ENCODE peak calls at places on chromosomes 6 and 20, in five cellular contexts. R, P, C, O and M are unnamed samples.

GRCh38 chr6:38822963-38823362 is 107.9 kb downstream of the DNAH8 start:
- DNase-seq in R (no peak), P (no peak), C (no peak), O (no peak), M (no peak)

GRCh38 chr20:44911264-44911921 is 1.5 kb downstream of the PABPC1L start:
- DNase-seq in R (peak; percentile 52), P (peak; percentile 83), C (peak; percentile 67), O (peak; percentile 79), M (no peak)

GRCh38 chr20:3406481-3407425 is 716 bp downstream of the DNAAF9 start:
- DNase-seq in R (peak; percentile 21), P (peak; percentile 75), C (peak; percentile 34), O (peak; percentile 17), M (no peak)

GRCh38 chr20:49578436-49578835 is 10.5 kb upstream of the PTGIS start:
- DNase-seq in R (no peak), P (peak; percentile 23), C (no peak), O (no peak), M (no peak)

GRCh38 chr6:26251354-26252081 is 113.5 kb upstream of the BTN3A2 start:
- DNase-seq in R (peak; percentile 82), P (peak; percentile 87), C (peak; percentile 57), O (peak; percentile 31), M (no peak)

GRCh38 chr6:30681696-30682180 is 4.7 kb downstream of the PPP1R18 start:
- DNase-seq in R (no peak), P (peak; percentile 53), C (no peak), O (no peak), M (no peak)

GRCh38 chr20:61185841-61186601 is 66.0 kb upstream of the CDH4 start:
- DNase-seq in R (no peak), P (no peak), C (no peak), O (no peak), M (no peak)

GRCh38 chr20:64238851-64239387 is 16.6 kb upstream of the PCMTD2 start:
- DNase-seq in R (no peak), P (no peak), C (no peak), O (no peak), M (no peak)

GRCh38 chr6:147508871-147509608 is 550 bp downstream of the SAMD5 start:
- DNase-seq in R (peak; percentile 15), P (no peak), C (no peak), O (peak; percentile 54), M (no peak)

GRCh38 chr20:63741676-63742380 is 2.3 kb downstream of the SLC2A4RG start:
- DNase-seq in R (no peak), P (peak; percentile 79), C (no peak), O (no peak), M (no peak)

GRCh38 chr6:135493218-135493961 is 4.2 kb downstream of the AHI1 start:
- DNase-seq in R (no peak), P (no peak), C (no peak), O (no peak), M (no peak)

GRCh38 chr20:47956261-47956995 is 171.1 kb upstream of the SULF2 start:
- DNase-seq in R (no peak), P (no peak), C (no peak), O (no peak), M (no peak)

GRCh38 chr6:17233531-17233930 is 47.6 kb upstream of the RBM24 start:
- DNase-seq in R (no peak), P (no peak), C (no peak), O (no peak), M (no peak)

GRCh38 chr20:4109587-4109986 is 94.2 kb upstream of the RNF24 start:
- DNase-seq in R (no peak), P (no peak), C (no peak), O (no peak), M (no peak)

GRCh38 chr6:108942556-108943492 is 94.6 kb downstream of the ARMC2 start:
- DNase-seq in R (no peak), P (peak; percentile 87), C (no peak), O (no peak), M (no peak)

GRCh38 chr6:66094615-66095014 is 387.6 kb upstream of the EYS start:
- DNase-seq in R (no peak), P (no peak), C (no peak), O (no peak), M (no peak)

GRCh38 chr20:4953881-4954280 is 47.4 kb downstream of the SLC23A2 start:
- DNase-seq in R (no peak), P (no peak), C (no peak), O (no peak), M (no peak)

GRCh38 chr6:11869656-11870340 is 91.2 kb upstream of the ADTRP start:
- DNase-seq in R (no peak), P (no peak), C (peak; percentile 77), O (no peak), M (no peak)

GRCh38 chr6:9511157-9511556 is 903.7 kb downstream of the TFAP2A start:
- DNase-seq in R (no peak), P (no peak), C (no peak), O (no peak), M (no peak)

GRCh38 chr6:9502991-9503761 is 911.7 kb downstream of the TFAP2A start:
- DNase-seq in R (no peak), P (no peak), C (no peak), O (no peak), M (peak; percentile 66)

GRCh38 chr6:9504191-9504590 is 910.7 kb downstream of the TFAP2A start:
- DNase-seq in R (no peak), P (no peak), C (no peak), O (no peak), M (no peak)

DNA sequence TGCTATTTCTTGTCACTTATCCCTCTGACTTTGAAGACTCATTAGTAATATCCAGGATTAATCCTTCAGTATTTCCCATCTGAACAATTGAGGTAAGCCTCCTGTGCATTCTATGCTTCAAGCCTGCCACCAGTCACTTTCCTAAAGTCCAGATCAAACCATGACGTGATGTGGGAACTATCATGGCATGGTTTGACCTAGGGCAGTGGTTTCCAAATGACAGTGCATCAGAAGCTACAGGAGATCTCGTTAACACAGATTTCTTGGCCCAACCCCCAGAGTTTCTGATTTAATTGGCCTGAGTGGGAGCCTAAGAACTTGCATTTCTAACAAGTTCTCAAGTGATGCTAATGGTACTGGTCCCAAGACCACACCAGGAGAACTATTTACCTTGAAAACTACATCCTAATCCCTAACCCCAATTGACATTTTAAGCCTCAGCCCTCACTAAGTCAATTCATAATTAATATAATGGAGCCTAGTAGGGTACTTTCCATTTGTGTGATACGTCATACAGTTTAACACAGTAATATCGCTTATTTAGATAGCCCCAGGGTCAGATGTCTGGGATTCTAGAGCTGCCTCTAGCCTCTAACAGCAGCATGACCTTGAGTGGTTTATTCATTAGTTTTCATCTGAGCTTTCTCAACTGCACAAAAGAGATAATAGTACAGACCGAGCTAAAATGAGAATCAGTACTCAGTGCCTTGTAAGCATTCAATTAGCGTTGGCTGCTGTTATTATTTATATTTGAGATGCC is 907.6 kb downstream of the TFAP2A start:
- DNase-seq in R (no peak), P (no peak), C (no peak), O (no peak), M (no peak)
- TF ChIP-seq POLR2AphosphoS5 in R (no peak), P (no peak), C (no peak), O (no peak), M (no peak)

DNA sequence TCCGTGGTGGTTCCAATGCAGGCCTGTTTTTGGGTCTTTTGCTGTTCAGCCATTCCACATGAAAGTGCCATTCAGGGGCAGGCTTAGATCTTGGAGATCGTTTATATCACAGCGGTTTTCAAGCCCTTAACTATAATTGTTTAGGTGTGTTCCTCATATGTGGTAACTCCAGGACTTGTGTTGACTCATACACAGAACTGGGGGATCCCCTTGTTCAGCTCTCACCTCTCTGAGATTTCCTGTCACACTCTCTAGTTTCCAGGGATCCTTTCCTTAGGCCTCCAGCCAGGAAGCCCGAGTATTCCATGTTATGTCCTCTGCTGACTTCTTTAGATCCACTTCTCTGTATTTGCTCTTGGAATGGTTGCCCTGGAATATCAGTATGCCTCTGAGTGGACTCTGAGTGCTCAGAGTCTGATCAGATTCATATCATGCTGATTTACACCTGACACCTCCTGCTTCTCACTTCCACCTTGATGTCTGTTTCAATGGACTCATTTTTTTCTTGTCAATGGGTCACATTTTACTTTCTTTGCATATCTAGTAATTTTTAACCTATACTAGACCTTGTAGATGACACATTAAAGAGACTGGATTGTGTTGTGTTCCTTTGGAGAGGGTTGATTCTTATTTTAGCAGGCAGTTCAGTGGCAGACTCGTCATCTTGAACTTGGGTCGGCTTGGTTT is 13.0 kb downstream of the NTSR1 start:
- DNase-seq in R (no peak), P (no peak), C (no peak), O (no peak), M (no peak)
- H3K4me1 ChIP-seq in R (peaks cover 3% of the 10 kb centered on the region), P (no peaks in the 10 kb centered on the region), C (peaks cover 10% of the 10 kb centered on the region), O (peaks cover 14% of the 10 kb centered on the region), M (peaks cover 38% of the 10 kb centered on the region)

DNA sequence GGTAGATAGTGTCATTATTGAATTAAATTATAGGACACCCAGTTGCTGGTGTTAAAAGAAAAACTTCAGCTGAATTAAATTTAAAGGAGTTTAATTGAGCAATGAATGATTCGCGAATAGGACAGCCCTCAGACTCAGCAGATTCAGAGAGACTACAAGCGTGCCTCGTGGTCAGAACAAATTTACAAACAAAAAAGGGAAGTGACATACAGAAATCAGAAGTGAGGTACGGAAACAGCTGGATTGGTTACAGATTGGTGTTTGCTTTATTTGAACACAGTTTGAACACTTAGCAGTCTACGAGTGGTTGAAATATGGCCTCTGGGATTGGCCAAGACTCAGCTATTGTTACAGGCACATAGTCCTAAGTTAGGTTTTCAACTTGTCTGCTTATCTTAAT is 25.8 kb upstream of the TNFRSF21 start:
- DNase-seq in R (no peak), P (no peak), C (no peak), O (no peak), M (no peak)
- TF ChIP-seq POLR2AphosphoS5 in R (no peak), P (no peak), C (no peak), O (no peak), M (no peak)

DNA sequence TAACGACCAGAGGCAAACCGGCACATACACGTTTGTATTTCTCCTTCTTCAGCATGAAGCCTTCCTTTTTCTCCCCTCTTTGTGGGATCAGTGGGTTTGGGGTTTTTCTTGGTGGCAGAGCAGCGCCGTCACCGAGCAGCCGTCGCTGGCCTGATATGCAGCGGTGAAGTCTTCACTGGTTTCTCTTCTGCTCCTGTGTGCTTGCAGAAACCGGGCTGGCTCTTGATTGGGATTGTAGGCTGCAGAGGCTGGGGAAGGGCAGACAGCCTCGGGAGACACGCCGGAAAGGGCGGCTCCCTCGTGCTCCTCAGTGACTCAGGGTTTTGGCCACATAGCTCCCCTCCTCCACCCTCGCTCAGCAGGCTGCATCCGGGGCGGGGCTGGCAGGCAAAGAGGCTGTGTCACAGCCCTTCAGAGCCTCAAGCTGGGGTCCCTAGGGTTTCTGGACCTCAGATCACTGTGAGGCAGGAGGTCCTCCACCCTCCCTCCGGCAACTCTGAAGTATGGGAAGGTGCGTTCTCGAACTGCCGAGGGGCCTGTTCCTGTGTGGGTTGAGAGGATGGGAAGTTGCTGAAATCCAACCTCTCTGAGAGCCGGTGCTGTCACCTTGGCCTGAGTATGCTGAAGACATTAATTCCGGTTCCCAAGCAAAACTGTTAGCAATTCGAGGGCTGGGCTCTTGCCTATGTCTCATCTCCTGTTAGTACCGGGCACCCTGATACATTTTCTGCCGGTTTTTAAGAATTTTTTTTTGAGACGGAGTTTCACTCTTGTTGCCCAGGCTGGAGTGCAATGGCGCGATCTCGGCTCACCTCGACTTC is 24.2 kb downstream of the NQO2 start:
- DNase-seq in R (peak; percentile 93), P (peak; percentile 98), C (peak; percentile 87), O (peak; percentile 97), M (no peak)
- H3K4me1 ChIP-seq in R (peaks cover 21% of the 10 kb centered on the region), P (peaks cover 59% of the 10 kb centered on the region), C (peaks cover 80% of the 10 kb centered on the region), O (peaks cover 46% of the 10 kb centered on the region), M (peaks cover 4% of the 10 kb centered on the region)